ENCODE peak calls at places on chromosomes 2 and 18, in seven cellular contexts. One of them, this sample, is unnamed.

GRCh38 chr2:25897500-25897899 is 19.2 kb upstream of the ASXL2 start:
- DNase-seq in epithelial cell of esophagus: no peak
- DNase-seq in fibroblast of the aortic adventitia: no peak
- DNase-seq in GM12865: peak
- DNase-seq in kidney epithelial cell: no peak
- DNase-seq in left lung: no peak
- DNase-seq in K562: no peak
- DNase-seq in this sample: no peak

GRCh38 chr2:77034460-77034859 is 487.7 kb downstream of the LRRTM4 start:
- DNase-seq in kidney epithelial cell: no peak
- DNase-seq in K562: no peak
- DNase-seq in fibroblast of the aortic adventitia: no peak
- DNase-seq in epithelial cell of esophagus: no peak
- DNase-seq in GM12865: no peak
- DNase-seq in left lung: no peak
- DNase-seq in this sample: no peak

GRCh38 chr2:170276926-170277571 is 99.1 kb downstream of the MYO3B start:
- DNase-seq in left lung: no peak
- DNase-seq in GM12865: no peak
- DNase-seq in epithelial cell of esophagus: no peak
- DNase-seq in fibroblast of the aortic adventitia: no peak
- DNase-seq in kidney epithelial cell: no peak
- DNase-seq in K562: no peak
- DNase-seq in this sample: no peak

GRCh38 chr2:101806123-101806522 is 108.6 kb downstream of the MAP4K4 start:
- DNase-seq in K562: no peak
- DNase-seq in kidney epithelial cell: peak
- DNase-seq in GM12865: no peak
- DNase-seq in left lung: no peak
- DNase-seq in epithelial cell of esophagus: peak
- DNase-seq in fibroblast of the aortic adventitia: peak
- DNase-seq in this sample: peak

GRCh38 chr2:171325886-171326585 is 107.8 kb downstream of the METTL8 start:
- DNase-seq in kidney epithelial cell: no peak
- DNase-seq in GM12865: peak
- DNase-seq in fibroblast of the aortic adventitia: no peak
- DNase-seq in epithelial cell of esophagus: no peak
- DNase-seq in left lung: no peak
- DNase-seq in K562: no peak
- DNase-seq in this sample: no peak

GRCh38 chr2:68671961-68672360 is 28.6 kb downstream of the PROKR1 start:
- DNase-seq in left lung: no peak
- DNase-seq in kidney epithelial cell: no peak
- DNase-seq in GM12865: no peak
- DNase-seq in epithelial cell of esophagus: no peak
- DNase-seq in fibroblast of the aortic adventitia: no peak
- DNase-seq in K562: no peak
- DNase-seq in this sample: no peak

GRCh38 chr18:13500891-13501887 is 225.2 kb downstream of the FAM210A start:
- DNase-seq in K562: no peak
- DNase-seq in left lung: peak
- DNase-seq in GM12865: no peak
- DNase-seq in epithelial cell of esophagus: peak
- DNase-seq in kidney epithelial cell: peak
- DNase-seq in fibroblast of the aortic adventitia: peak
- DNase-seq in this sample: peak

GRCh38 chr2:191688934-191689695 is 11.2 kb downstream of the NABP1 start:
- DNase-seq in GM12865: no peak
- DNase-seq in fibroblast of the aortic adventitia: peak
- DNase-seq in epithelial cell of esophagus: peak
- DNase-seq in K562: no peak
- DNase-seq in left lung: no peak
- DNase-seq in kidney epithelial cell: peak
- DNase-seq in this sample: peak

GRCh38 chr2:222360997-222361396 is 62.2 kb upstream of the PAX3 start:
- DNase-seq in kidney epithelial cell: no peak
- DNase-seq in left lung: no peak
- DNase-seq in GM12865: no peak
- DNase-seq in epithelial cell of esophagus: no peak
- DNase-seq in fibroblast of the aortic adventitia: no peak
- DNase-seq in K562: no peak
- DNase-seq in this sample: no peak

GRCh38 chr2:233422050-233422639 is 67.9 kb downstream of the DGKD start:
- DNase-seq in K562: no peak
- DNase-seq in fibroblast of the aortic adventitia: no peak
- DNase-seq in GM12865: peak
- DNase-seq in left lung: peak
- DNase-seq in kidney epithelial cell: no peak
- DNase-seq in epithelial cell of esophagus: peak
- DNase-seq in this sample: no peak

GRCh38 chr18:13159579-13159978 is 59.0 kb upstream of the LDLRAD4 start:
- DNase-seq in GM12865: peak
- DNase-seq in fibroblast of the aortic adventitia: peak
- DNase-seq in kidney epithelial cell: peak
- DNase-seq in epithelial cell of esophagus: peak
- DNase-seq in left lung: no peak
- DNase-seq in K562: peak
- DNase-seq in this sample: peak

GRCh38 chr2:138432971-138433370 is 68.6 kb upstream of the SPOPL start:
- DNase-seq in left lung: no peak
- DNase-seq in K562: no peak
- DNase-seq in epithelial cell of esophagus: peak
- DNase-seq in GM12865: peak
- DNase-seq in kidney epithelial cell: peak
- DNase-seq in fibroblast of the aortic adventitia: peak
- DNase-seq in this sample: peak

GRCh38 chr2:199484927-199485326 is 27.2 kb upstream of the SATB2 start:
- DNase-seq in GM12865: peak
- DNase-seq in left lung: no peak
- DNase-seq in kidney epithelial cell: no peak
- DNase-seq in epithelial cell of esophagus: peak
- DNase-seq in fibroblast of the aortic adventitia: peak
- DNase-seq in K562: no peak
- DNase-seq in this sample: peak

GRCh38 chr2:152861349-152861942 is 143.0 kb downstream of the ARL6IP6 start:
- DNase-seq in K562: peak
- DNase-seq in fibroblast of the aortic adventitia: peak
- DNase-seq in kidney epithelial cell: no peak
- DNase-seq in left lung: no peak
- DNase-seq in epithelial cell of esophagus: peak
- DNase-seq in GM12865: peak
- DNase-seq in this sample: peak

GRCh38 chr2:212998629-212999359 is 152.6 kb downstream of the IKZF2 start:
- DNase-seq in left lung: no peak
- DNase-seq in fibroblast of the aortic adventitia: peak
- DNase-seq in GM12865: no peak
- DNase-seq in K562: no peak
- DNase-seq in kidney epithelial cell: no peak
- DNase-seq in epithelial cell of esophagus: peak
- DNase-seq in this sample: no peak

GRCh38 chr2:226813148-226813701 is 13.6 kb upstream of the IRS1 start:
- DNase-seq in fibroblast of the aortic adventitia: peak
- DNase-seq in kidney epithelial cell: no peak
- DNase-seq in GM12865: no peak
- DNase-seq in K562: no peak
- DNase-seq in left lung: no peak
- DNase-seq in epithelial cell of esophagus: peak
- DNase-seq in this sample: no peak

DNA sequence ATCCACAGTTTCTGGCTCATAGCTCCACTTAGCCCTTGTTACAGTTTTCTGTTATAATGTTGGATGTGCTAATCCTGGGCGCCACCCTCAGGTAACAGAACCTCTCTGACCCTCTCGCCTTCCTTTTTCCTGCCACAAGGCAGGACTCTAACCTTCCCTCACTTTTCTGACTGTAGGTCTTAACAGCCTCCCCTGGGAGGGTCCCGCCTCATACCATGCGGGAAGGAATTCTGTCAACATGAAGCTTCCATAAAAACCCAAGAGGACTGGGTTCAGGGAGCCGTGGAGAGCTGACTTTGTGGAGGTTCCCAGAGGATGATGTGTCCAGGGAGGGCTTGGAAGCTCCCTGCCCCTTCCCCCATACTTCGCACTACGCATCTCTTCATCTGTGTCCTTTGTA is 11.9 kb upstream of the RAB17 start:
- DNase-seq in epithelial cell of esophagus: no peak
- DNase-seq in kidney epithelial cell: no peak
- DNase-seq in GM12865: no peak
- DNase-seq in left lung: no peak
- DNase-seq in K562: no peak
- DNase-seq in fibroblast of the aortic adventitia: no peak
- DNase-seq in this sample: no peak
- TF ChIP-seq CTCF in epithelial cell of esophagus: no peak
- TF ChIP-seq CTCF in kidney epithelial cell: no peak
- TF ChIP-seq CTCF in GM12865: no peak
- TF ChIP-seq CTCF in left lung: no peak
- TF ChIP-seq CTCF in K562: no peak
- TF ChIP-seq CTCF in fibroblast of the aortic adventitia: no peak
- TF ChIP-seq CTCF in this sample: no peak

GRCh38 chr2:106900130-106900529 is 14.2 kb upstream of the ST6GAL2 start:
- DNase-seq in epithelial cell of esophagus: no peak
- DNase-seq in left lung: no peak
- DNase-seq in K562: no peak
- DNase-seq in GM12865: no peak
- DNase-seq in fibroblast of the aortic adventitia: no peak
- DNase-seq in kidney epithelial cell: no peak
- DNase-seq in this sample: no peak
- H3K4me3 ChIP-seq in epithelial cell of esophagus: no peak
- H3K4me3 ChIP-seq in left lung: no peak
- H3K4me3 ChIP-seq in K562: no peak
- H3K4me3 ChIP-seq in GM12865: no peak
- H3K4me3 ChIP-seq in fibroblast of the aortic adventitia: no peak
- H3K4me3 ChIP-seq in kidney epithelial cell: no peak
- H3K4me3 ChIP-seq in this sample: no peak

GRCh38 chr2:149648282-149649030 is 60.9 kb upstream of the MMADHC start:
- DNase-seq in fibroblast of the aortic adventitia: peak
- DNase-seq in GM12865: no peak
- DNase-seq in kidney epithelial cell: peak
- DNase-seq in left lung: peak
- DNase-seq in K562: no peak
- DNase-seq in epithelial cell of esophagus: peak
- DNase-seq in this sample: peak
- TF ChIP-seq CTCF in fibroblast of the aortic adventitia: peak
- TF ChIP-seq CTCF in GM12865: no peak
- TF ChIP-seq CTCF in kidney epithelial cell: no peak
- TF ChIP-seq CTCF in left lung: no peak
- TF ChIP-seq CTCF in K562: no peak
- TF ChIP-seq CTCF in epithelial cell of esophagus: peak
- TF ChIP-seq CTCF in this sample: peak

DNA sequence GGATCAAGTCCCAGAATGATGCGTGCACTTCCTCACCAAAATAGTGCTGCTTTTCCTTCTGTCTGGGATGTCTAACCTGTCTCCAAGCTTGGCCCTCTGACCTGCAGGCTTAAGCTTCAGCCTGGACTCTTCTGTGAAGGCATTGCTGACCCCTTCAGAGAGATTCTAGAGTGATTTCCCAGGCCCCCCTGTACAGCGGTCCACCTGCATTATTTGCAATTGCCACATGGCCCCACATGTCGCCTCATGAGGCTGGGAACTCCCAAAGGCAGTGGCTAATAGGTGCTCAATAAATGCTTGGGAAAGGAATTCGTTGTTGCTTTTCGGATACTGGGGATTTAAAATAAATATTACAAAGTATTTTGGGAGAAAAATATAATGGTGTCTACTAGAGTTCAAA is 32.3 kb upstream of the MEP1B start:
- DNase-seq in GM12865: no peak
- DNase-seq in fibroblast of the aortic adventitia: no peak
- DNase-seq in K562: no peak
- DNase-seq in left lung: no peak
- DNase-seq in epithelial cell of esophagus: no peak
- DNase-seq in kidney epithelial cell: no peak
- DNase-seq in this sample: no peak
- H3K4me3 ChIP-seq in GM12865: no peak
- H3K4me3 ChIP-seq in fibroblast of the aortic adventitia: no peak
- H3K4me3 ChIP-seq in K562: no peak
- H3K4me3 ChIP-seq in left lung: no peak
- H3K4me3 ChIP-seq in epithelial cell of esophagus: no peak
- H3K4me3 ChIP-seq in kidney epithelial cell: no peak
- H3K4me3 ChIP-seq in this sample: no peak

GRCh38 chr2:108895188-108895587 is 93.8 kb downstream of the EDAR start:
- DNase-seq in epithelial cell of esophagus: no peak
- DNase-seq in left lung: no peak
- DNase-seq in fibroblast of the aortic adventitia: no peak
- DNase-seq in K562: no peak
- DNase-seq in GM12865: no peak
- DNase-seq in kidney epithelial cell: no peak
- DNase-seq in this sample: no peak

GRCh38 chr2:108893277-108893676 is 95.7 kb downstream of the EDAR start:
- DNase-seq in kidney epithelial cell: no peak
- DNase-seq in GM12865: no peak
- DNase-seq in epithelial cell of esophagus: no peak
- DNase-seq in fibroblast of the aortic adventitia: no peak
- DNase-seq in K562: no peak
- DNase-seq in left lung: no peak
- DNase-seq in this sample: no peak

GRCh38 chr2:108898315-108899082 is 90.5 kb downstream of the EDAR start:
- DNase-seq in fibroblast of the aortic adventitia: no peak
- DNase-seq in K562: no peak
- DNase-seq in GM12865: no peak
- DNase-seq in left lung: no peak
- DNase-seq in epithelial cell of esophagus: no peak
- DNase-seq in kidney epithelial cell: no peak
- DNase-seq in this sample: no peak

GRCh38 chr2:108896741-108897140 is 92.3 kb downstream of the EDAR start:
- DNase-seq in fibroblast of the aortic adventitia: no peak
- DNase-seq in GM12865: no peak
- DNase-seq in K562: no peak
- DNase-seq in left lung: no peak
- DNase-seq in epithelial cell of esophagus: no peak
- DNase-seq in kidney epithelial cell: no peak
- DNase-seq in this sample: no peak
- TF ChIP-seq CTCF in fibroblast of the aortic adventitia: no peak
- TF ChIP-seq CTCF in GM12865: no peak
- TF ChIP-seq CTCF in K562: no peak
- TF ChIP-seq CTCF in left lung: no peak
- TF ChIP-seq CTCF in epithelial cell of esophagus: no peak
- TF ChIP-seq CTCF in kidney epithelial cell: no peak
- TF ChIP-seq CTCF in this sample: no peak

DNA sequence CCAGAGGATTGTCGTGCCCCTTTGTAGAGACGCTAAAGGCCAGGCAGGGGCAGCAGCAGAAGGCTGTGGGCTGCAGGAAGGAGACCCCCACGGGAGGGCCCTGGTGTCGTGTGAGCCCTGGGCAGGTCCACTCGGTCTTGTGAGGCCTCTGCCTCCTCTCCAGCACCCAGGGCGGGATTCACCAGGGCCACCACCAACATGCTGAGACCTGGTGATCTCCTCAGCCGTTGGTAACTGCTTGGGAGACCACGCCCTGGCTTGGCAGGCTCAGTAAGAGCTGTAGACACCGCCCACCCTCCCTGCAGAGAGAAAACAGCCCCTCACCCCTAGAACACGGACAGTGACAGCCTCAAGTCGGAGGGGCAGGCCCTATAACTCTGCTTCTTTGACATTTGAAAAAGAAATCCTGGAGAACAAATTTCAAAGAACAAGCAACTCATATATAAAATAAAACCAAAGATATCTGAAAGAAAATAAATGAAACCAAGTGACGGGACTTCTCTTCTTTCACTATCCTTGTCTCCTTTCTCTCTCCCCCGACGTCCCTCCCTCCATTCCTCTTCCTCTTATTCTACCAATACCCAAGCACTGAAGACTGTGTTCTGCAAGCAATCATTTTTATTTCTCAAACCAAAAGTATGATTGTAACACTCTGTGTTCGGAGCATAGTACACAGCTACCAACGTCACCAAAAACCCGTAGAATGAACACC is 21.0 kb downstream of the MBP start:
- DNase-seq in left lung: peak
- DNase-seq in fibroblast of the aortic adventitia: no peak
- DNase-seq in epithelial cell of esophagus: peak
- DNase-seq in K562: no peak
- DNase-seq in kidney epithelial cell: no peak
- DNase-seq in GM12865: no peak
- DNase-seq in this sample: no peak
- H3K4me3 ChIP-seq in left lung: peak
- H3K4me3 ChIP-seq in fibroblast of the aortic adventitia: no peak
- H3K4me3 ChIP-seq in epithelial cell of esophagus: no peak
- H3K4me3 ChIP-seq in K562: no peak
- H3K4me3 ChIP-seq in kidney epithelial cell: no peak
- H3K4me3 ChIP-seq in GM12865: no peak
- H3K4me3 ChIP-seq in this sample: no peak